ENCODE peak calls at places on chromosomes 7 and 10, in nine cellular contexts. Y is stimulated activated naive B cell treated with anti-CD40 and anti-IgM and Interleukin-4, amounts not matched to agents 10 μg/mL and 1 μg/mL and 100 μg/mL, for 72 hours; B is left lung; T is heart right ventricle; V is right lobe of liver; C is CD4-positive, alpha-beta T cell; Q is RWPE2; P is stimulated activated effector memory CD8-positive, alpha-beta T cell treated with anti-CD3 and anti-CD28 coated beads, Interleukin-12 subunit alpha, Interleukin-12 subunit beta, amount 100 ng/mL, for 72 hours; S is mucosa of descending colon. Z is an unnamed sample.

GRCh38 chr7:157302314-157302711 is 34.5 kb upstream of the DNAJB6 start:
- ATAC-seq in Y (peak; percentile 99), B (peak; percentile 77), T (peak; percentile 49), V (peak; percentile 64), C (peak; percentile 94), Q (peak; percentile 41), P (peak; percentile 97), S (peak; percentile 87), Z (peak; percentile 98)

GRCh38 chr7:42964849-42965805 is 33.0 kb downstream of the MRPL32 start:
- ATAC-seq in Y (no peak), B (no peak), T (peak; percentile 85), V (no peak), C (no peak), Q (no peak), P (no peak), S (no peak), Z (no peak)

GRCh38 chr7:21084286-21084685 is 297.6 kb upstream of the SP8 start:
- ATAC-seq in Y (no peak), B (no peak), T (no peak), V (no peak), C (no peak), Q (no peak), P (no peak), S (peak; percentile 44), Z (no peak)

GRCh38 chr10:107561136-107561650 is 396.7 kb upstream of the SORCS1 start:
- ATAC-seq in Y (no peak), B (no peak), T (no peak), V (no peak), C (no peak), Q (no peak), P (no peak), S (no peak), Z (no peak)

GRCh38 chr7:17545348-17545747 is 246.9 kb downstream of the AHR start:
- ATAC-seq in Y (no peak), B (peak; percentile 27), T (peak; percentile 17), V (no peak), C (no peak), Q (no peak), P (no peak), S (no peak), Z (no peak)

GRCh38 chr7:88322151-88322550 is 15.5 kb upstream of the STEAP4 start:
- ATAC-seq in Y (peak; percentile 62), B (peak; percentile 48), T (peak; percentile 55), V (peak; percentile 38), C (no peak), Q (no peak), P (no peak), S (no peak), Z (no peak)

GRCh38 chr7:86653919-86654659 is 10.4 kb downstream of the GRM3 start:
- ATAC-seq in Y (no peak), B (peak; percentile 82), T (peak; percentile 76), V (no peak), C (no peak), Q (no peak), P (no peak), S (no peak), Z (no peak)

GRCh38 chr7:15821484-15822122 is 135.1 kb upstream of the MEOX2 start:
- ATAC-seq in Y (no peak), B (peak; percentile 42), T (peak; percentile 76), V (no peak), C (no peak), Q (no peak), P (no peak), S (no peak), Z (no peak)

GRCh38 chr7:156374335-156374734 is 266.2 kb upstream of the RNF32 start:
- ATAC-seq in Y (no peak), B (no peak), T (no peak), V (no peak), C (no peak), Q (no peak), P (no peak), S (no peak), Z (no peak)

GRCh38 chr10:131926743-131927595 is 26.2 kb downstream of the PPP2R2D start:
- ATAC-seq in Y (no peak), B (no peak), T (no peak), V (no peak), C (no peak), Q (no peak), P (no peak), S (no peak), Z (no peak)

GRCh38 chr7:93203496-93203895 is 22.8 kb downstream of the HEPACAM2 start:
- ATAC-seq in Y (no peak), B (peak; percentile 25), T (no peak), V (no peak), C (no peak), Q (no peak), P (no peak), S (peak; percentile 96), Z (no peak)

Z was measured in stimulated activated memory B cell treated with anti-CD40 and anti-IgM and Interleukin-4, amounts not matched to agents 10 μg/mL and 1 μg/mL and 100 μg/mL, for 72 hours.